ENCODE peak calls at places on chromosomes 1 and 21, in ten cellular contexts. J is CD14-positive monocyte; I is NCI-H1436; A is naive thymus-derived CD8-positive, alpha-beta T cell; O is glomerular endothelial cell; R is activated CD4-positive, CD25-positive, alpha-beta regulatory T cell; V is central memory CD4-positive, alpha-beta T cell; E is central memory CD8-positive, alpha-beta T cell; C is GM10248; L is IMR-90. U is an unnamed sample.

GRCh38 chr21:38631171-38631570 is 132.9 kb upstream of the ERG start:
- DNase-seq in J (no peak), I (no peak), A (no peak), O (no peak), R (no peak), V (no peak), E (no peak), C (no peak), L (no peak), U (peak; percentile 56)

GRCh38 chr1:41626616-41627375 is 142.3 kb upstream of the EDN2 start:
- DNase-seq in J (no peak), I (no peak), A (no peak), O (no peak), R (no peak), V (no peak), E (no peak), C (no peak), L (peak; percentile 31), U (no peak)

GRCh38 chr1:150574260-150575071 is 4.9 kb downstream of the MCL1 start:
- DNase-seq in J (no peak), I (no peak), A (no peak), O (no peak), R (no peak), V (no peak), E (no peak), C (no peak), L (no peak), U (no peak)

GRCh38 chr1:87968259-87968955 is 639.7 kb downstream of the LMO4 start:
- DNase-seq in J (no peak), I (no peak), A (no peak), O (no peak), R (no peak), V (no peak), E (no peak), C (no peak), L (peak; percentile 69), U (peak; percentile 65)

GRCh38 chr1:207049974-207050391 is 1.0 kb downstream of the YOD1 start:
- DNase-seq in J (no peak), I (peak; percentile 42), A (peak; percentile 75), O (no peak), R (peak; percentile 11), V (peak; percentile 54), E (no peak), C (peak; percentile 56), L (peak; percentile 53), U (peak; percentile 55)

GRCh38 chr1:155277896-155278688 is 829 bp downstream of the HCN3 start:
- DNase-seq in J (no peak), I (peak; percentile 73), A (peak; percentile 89), O (no peak), R (peak; percentile 49), V (peak; percentile 65), E (peak; percentile 51), C (peak; percentile 74), L (peak; percentile 15), U (no peak)

GRCh38 chr1:164704954-164705353 is 146.0 kb downstream of the PBX1 start:
- DNase-seq in J (no peak), I (peak; percentile 12), A (no peak), O (no peak), R (no peak), V (no peak), E (no peak), C (no peak), L (no peak), U (no peak)

GRCh38 chr1:67211589-67212563 is 45.6 kb downstream of the IL23R start:
- DNase-seq in J (no peak), I (no peak), A (peak; percentile 75), O (no peak), R (no peak), V (peak; percentile 49), E (no peak), C (peak; percentile 18), L (peak; percentile 34), U (peak; percentile 53)

GRCh38 chr1:222073307-222073995 is 331.6 kb upstream of the DUSP10 start:
- DNase-seq in J (no peak), I (no peak), A (no peak), O (no peak), R (no peak), V (no peak), E (no peak), C (no peak), L (peak; percentile 84), U (peak; percentile 48)

GRCh38 chr1:72892461-72892860 is 610.1 kb upstream of the NEGR1 start:
- DNase-seq in J (no peak), I (no peak), A (no peak), O (no peak), R (no peak), V (no peak), E (no peak), C (no peak), L (no peak), U (no peak)

GRCh38 chr1:195082183-195082582 is 1526.1 kb downstream of the KCNT2 start:
- DNase-seq in J (no peak), I (no peak), A (no peak), O (no peak), R (no peak), V (no peak), E (no peak), C (no peak), L (peak; percentile 20), U (no peak)

GRCh38 chr1:160639652-160640051 is 7.2 kb downstream of the SLAMF1 start:
- DNase-seq in J (no peak), I (no peak), A (no peak), O (no peak), R (no peak), V (no peak), E (no peak), C (no peak), L (no peak), U (no peak)

GRCh38 chr1:147762233-147763024 is 2.0 kb upstream of the GJA5 start:
- DNase-seq in J (no peak), I (no peak), A (no peak), O (no peak), R (no peak), V (peak; percentile 16), E (no peak), C (no peak), L (no peak), U (no peak)

GRCh38 chr21:45560106-45561021 is 18.1 kb upstream of the SLC19A1 start:
- DNase-seq in J (no peak), I (no peak), A (no peak), O (no peak), R (no peak), V (no peak), E (no peak), C (no peak), L (no peak), U (no peak)

GRCh38 chr1:218401896-218402770 is 57.0 kb downstream of the TGFB2 start:
- DNase-seq in J (no peak), I (peak; percentile 54), A (no peak), O (no peak), R (no peak), V (no peak), E (no peak), C (no peak), L (peak; percentile 64), U (no peak)

U was measured in brain microvascular endothelial cell.